ENCODE peak calls at places on chromosomes 11 and 22, in eight cellular contexts. One of them, this sample, is unnamed.

GRCh38 chr22:36432592-36433317 is 45.0 kb upstream of the MYH9 start:
- DNase-seq in ascending aorta: no peak
- DNase-seq in germinal center: no peak
- DNase-seq in NCI-H2081: no peak
- DNase-seq in D341Med: no peak
- DNase-seq in stimulated activated CD4-positive, alpha-beta T cell treated with anti-CD3 and anti-CD28 coated beads, Interleukin-4, amount 100 ng/mL, for 48 hours: no peak
- DNase-seq in ovary: no peak
- DNase-seq in pancreas: no peak
- DNase-seq in this sample: no peak

GRCh38 chr11:20117291-20117690 is 43.0 kb downstream of the DBX1 start:
- DNase-seq in ascending aorta: no peak
- DNase-seq in germinal center: no peak
- DNase-seq in NCI-H2081: no peak
- DNase-seq in D341Med: no peak
- DNase-seq in stimulated activated CD4-positive, alpha-beta T cell treated with anti-CD3 and anti-CD28 coated beads, Interleukin-4, amount 100 ng/mL, for 48 hours: no peak
- DNase-seq in ovary: no peak
- DNase-seq in pancreas: no peak
- DNase-seq in this sample: no peak

GRCh38 chr11:128476729-128477128 is 110.6 kb downstream of the ETS1 start:
- DNase-seq in ascending aorta: no peak
- DNase-seq in germinal center: no peak
- DNase-seq in NCI-H2081: no peak
- DNase-seq in D341Med: no peak
- DNase-seq in stimulated activated CD4-positive, alpha-beta T cell treated with anti-CD3 and anti-CD28 coated beads, Interleukin-4, amount 100 ng/mL, for 48 hours: no peak
- DNase-seq in ovary: no peak
- DNase-seq in pancreas: no peak
- DNase-seq in this sample: no peak

GRCh38 chr22:30460147-30460546 is 11.7 kb downstream of the SEC14L3 start:
- DNase-seq in ascending aorta: no peak
- DNase-seq in germinal center: no peak
- DNase-seq in NCI-H2081: peak
- DNase-seq in D341Med: no peak
- DNase-seq in stimulated activated CD4-positive, alpha-beta T cell treated with anti-CD3 and anti-CD28 coated beads, Interleukin-4, amount 100 ng/mL, for 48 hours: no peak
- DNase-seq in ovary: no peak
- DNase-seq in pancreas: peak
- DNase-seq in this sample: no peak

GRCh38 chr11:128342511-128343133 is 244.7 kb downstream of the ETS1 start:
- DNase-seq in ascending aorta: no peak
- DNase-seq in germinal center: peak
- DNase-seq in NCI-H2081: peak
- DNase-seq in D341Med: no peak
- DNase-seq in stimulated activated CD4-positive, alpha-beta T cell treated with anti-CD3 and anti-CD28 coated beads, Interleukin-4, amount 100 ng/mL, for 48 hours: peak
- DNase-seq in ovary: no peak
- DNase-seq in pancreas: no peak
- DNase-seq in this sample: peak

GRCh38 chr11:111173221-111173620 is 72.3 kb upstream of the POU2AF2 start:
- DNase-seq in ascending aorta: no peak
- DNase-seq in germinal center: no peak
- DNase-seq in NCI-H2081: no peak
- DNase-seq in D341Med: no peak
- DNase-seq in stimulated activated CD4-positive, alpha-beta T cell treated with anti-CD3 and anti-CD28 coated beads, Interleukin-4, amount 100 ng/mL, for 48 hours: no peak
- DNase-seq in ovary: no peak
- DNase-seq in pancreas: no peak
- DNase-seq in this sample: no peak

GRCh38 chr22:46655861-46656608 is 35.8 kb downstream of the GRAMD4 start:
- DNase-seq in ascending aorta: no peak
- DNase-seq in germinal center: no peak
- DNase-seq in NCI-H2081: no peak
- DNase-seq in D341Med: no peak
- DNase-seq in stimulated activated CD4-positive, alpha-beta T cell treated with anti-CD3 and anti-CD28 coated beads, Interleukin-4, amount 100 ng/mL, for 48 hours: no peak
- DNase-seq in ovary: no peak
- DNase-seq in pancreas: no peak
- DNase-seq in this sample: no peak

GRCh38 chr11:68617925-68618809 is 66.2 kb upstream of the GAL start:
- DNase-seq in ascending aorta: no peak
- DNase-seq in germinal center: no peak
- DNase-seq in NCI-H2081: no peak
- DNase-seq in D341Med: no peak
- DNase-seq in stimulated activated CD4-positive, alpha-beta T cell treated with anti-CD3 and anti-CD28 coated beads, Interleukin-4, amount 100 ng/mL, for 48 hours: no peak
- DNase-seq in ovary: no peak
- DNase-seq in pancreas: no peak
- DNase-seq in this sample: no peak

GRCh38 chr11:106327134-106327533 is 249.7 kb downstream of the AASDHPPT start:
- DNase-seq in ascending aorta: no peak
- DNase-seq in germinal center: no peak
- DNase-seq in NCI-H2081: no peak
- DNase-seq in D341Med: no peak
- DNase-seq in stimulated activated CD4-positive, alpha-beta T cell treated with anti-CD3 and anti-CD28 coated beads, Interleukin-4, amount 100 ng/mL, for 48 hours: no peak
- DNase-seq in ovary: no peak
- DNase-seq in pancreas: no peak
- DNase-seq in this sample: no peak

GRCh38 chr11:34654491-34655334 is 33.8 kb downstream of the EHF start:
- DNase-seq in ascending aorta: no peak
- DNase-seq in germinal center: no peak
- DNase-seq in NCI-H2081: peak
- DNase-seq in D341Med: no peak
- DNase-seq in stimulated activated CD4-positive, alpha-beta T cell treated with anti-CD3 and anti-CD28 coated beads, Interleukin-4, amount 100 ng/mL, for 48 hours: no peak
- DNase-seq in ovary: no peak
- DNase-seq in pancreas: peak
- DNase-seq in this sample: peak

GRCh38 chr22:29343313-29343805 is 27.9 kb upstream of the RASL10A start:
- DNase-seq in ascending aorta: no peak
- DNase-seq in germinal center: no peak
- DNase-seq in NCI-H2081: no peak
- DNase-seq in D341Med: peak
- DNase-seq in stimulated activated CD4-positive, alpha-beta T cell treated with anti-CD3 and anti-CD28 coated beads, Interleukin-4, amount 100 ng/mL, for 48 hours: no peak
- DNase-seq in ovary: no peak
- DNase-seq in pancreas: peak
- DNase-seq in this sample: peak

GRCh38 chr22:42648017-42648367 is 1.2 kb downstream of the CYB5R3 start:
- DNase-seq in ascending aorta: no peak
- DNase-seq in germinal center: no peak
- DNase-seq in NCI-H2081: no peak
- DNase-seq in D341Med: no peak
- DNase-seq in stimulated activated CD4-positive, alpha-beta T cell treated with anti-CD3 and anti-CD28 coated beads, Interleukin-4, amount 100 ng/mL, for 48 hours: no peak
- DNase-seq in ovary: no peak
- DNase-seq in pancreas: no peak
- DNase-seq in this sample: no peak

GRCh38 chr11:76603202-76603601 is 67.3 kb downstream of the LRRC32 start:
- DNase-seq in ascending aorta: peak
- DNase-seq in germinal center: no peak
- DNase-seq in NCI-H2081: no peak
- DNase-seq in D341Med: peak
- DNase-seq in stimulated activated CD4-positive, alpha-beta T cell treated with anti-CD3 and anti-CD28 coated beads, Interleukin-4, amount 100 ng/mL, for 48 hours: no peak
- DNase-seq in ovary: peak
- DNase-seq in pancreas: no peak
- DNase-seq in this sample: no peak

GRCh38 chr11:78840190-78840589 is 265.5 kb upstream of the NARS2 start:
- DNase-seq in ascending aorta: no peak
- DNase-seq in germinal center: no peak
- DNase-seq in NCI-H2081: no peak
- DNase-seq in D341Med: no peak
- DNase-seq in stimulated activated CD4-positive, alpha-beta T cell treated with anti-CD3 and anti-CD28 coated beads, Interleukin-4, amount 100 ng/mL, for 48 hours: no peak
- DNase-seq in ovary: no peak
- DNase-seq in pancreas: no peak
- DNase-seq in this sample: no peak

GRCh38 chr11:41308286-41308685 is 151.2 kb downstream of the LRRC4C start:
- DNase-seq in ascending aorta: no peak
- DNase-seq in germinal center: no peak
- DNase-seq in NCI-H2081: no peak
- DNase-seq in D341Med: no peak
- DNase-seq in stimulated activated CD4-positive, alpha-beta T cell treated with anti-CD3 and anti-CD28 coated beads, Interleukin-4, amount 100 ng/mL, for 48 hours: no peak
- DNase-seq in ovary: no peak
- DNase-seq in pancreas: no peak
- DNase-seq in this sample: no peak

GRCh38 chr11:113894421-113894996 is 10.1 kb upstream of the HTR3B start:
- DNase-seq in ascending aorta: peak
- DNase-seq in germinal center: no peak
- DNase-seq in NCI-H2081: no peak
- DNase-seq in D341Med: no peak
- DNase-seq in stimulated activated CD4-positive, alpha-beta T cell treated with anti-CD3 and anti-CD28 coated beads, Interleukin-4, amount 100 ng/mL, for 48 hours: no peak
- DNase-seq in ovary: no peak
- DNase-seq in pancreas: no peak
- DNase-seq in this sample: no peak

GRCh38 chr11:94455861-94456260 is 37.8 kb downstream of the MRE11 start:
- DNase-seq in ascending aorta: no peak
- DNase-seq in germinal center: no peak
- DNase-seq in NCI-H2081: no peak
- DNase-seq in D341Med: no peak
- DNase-seq in stimulated activated CD4-positive, alpha-beta T cell treated with anti-CD3 and anti-CD28 coated beads, Interleukin-4, amount 100 ng/mL, for 48 hours: no peak
- DNase-seq in ovary: no peak
- DNase-seq in pancreas: no peak
- DNase-seq in this sample: no peak

GRCh38 chr11:86699036-86699791 is 26.8 kb upstream of the ME3 start:
- DNase-seq in ascending aorta: no peak
- DNase-seq in germinal center: no peak
- DNase-seq in NCI-H2081: no peak
- DNase-seq in D341Med: no peak
- DNase-seq in stimulated activated CD4-positive, alpha-beta T cell treated with anti-CD3 and anti-CD28 coated beads, Interleukin-4, amount 100 ng/mL, for 48 hours: no peak
- DNase-seq in ovary: no peak
- DNase-seq in pancreas: no peak
- DNase-seq in this sample: no peak

GRCh38 chr22:26725012-26725676 is 67.8 kb downstream of the MIAT start:
- DNase-seq in ascending aorta: no peak
- DNase-seq in germinal center: no peak
- DNase-seq in NCI-H2081: no peak
- DNase-seq in D341Med: no peak
- DNase-seq in stimulated activated CD4-positive, alpha-beta T cell treated with anti-CD3 and anti-CD28 coated beads, Interleukin-4, amount 100 ng/mL, for 48 hours: no peak
- DNase-seq in ovary: no peak
- DNase-seq in pancreas: no peak
- DNase-seq in this sample: no peak

GRCh38 chr22:37905534-37906363 is at the start of gene MICALL1:
- DNase-seq in ascending aorta: peak
- DNase-seq in germinal center: peak
- DNase-seq in NCI-H2081: no peak
- DNase-seq in D341Med: peak
- DNase-seq in stimulated activated CD4-positive, alpha-beta T cell treated with anti-CD3 and anti-CD28 coated beads, Interleukin-4, amount 100 ng/mL, for 48 hours: peak
- DNase-seq in ovary: peak
- DNase-seq in pancreas: peak
- DNase-seq in this sample: peak

GRCh38 chr11:87356428-87356827 is 318.7 kb downstream of the TMEM135 start:
- DNase-seq in ascending aorta: no peak
- DNase-seq in germinal center: no peak
- DNase-seq in NCI-H2081: peak
- DNase-seq in D341Med: no peak
- DNase-seq in stimulated activated CD4-positive, alpha-beta T cell treated with anti-CD3 and anti-CD28 coated beads, Interleukin-4, amount 100 ng/mL, for 48 hours: no peak
- DNase-seq in ovary: no peak
- DNase-seq in pancreas: no peak
- DNase-seq in this sample: no peak

GRCh38 chr22:17807571-17808410 is 33.5 kb upstream of the BID start:
- DNase-seq in ascending aorta: no peak
- DNase-seq in germinal center: no peak
- DNase-seq in NCI-H2081: no peak
- DNase-seq in D341Med: no peak
- DNase-seq in stimulated activated CD4-positive, alpha-beta T cell treated with anti-CD3 and anti-CD28 coated beads, Interleukin-4, amount 100 ng/mL, for 48 hours: no peak
- DNase-seq in ovary: no peak
- DNase-seq in pancreas: no peak
- DNase-seq in this sample: peak

GRCh38 chr22:36184433-36185035 is 17.1 kb downstream of the APOL4 start:
- DNase-seq in ascending aorta: peak
- DNase-seq in germinal center: no peak
- DNase-seq in NCI-H2081: no peak
- DNase-seq in D341Med: no peak
- DNase-seq in stimulated activated CD4-positive, alpha-beta T cell treated with anti-CD3 and anti-CD28 coated beads, Interleukin-4, amount 100 ng/mL, for 48 hours: no peak
- DNase-seq in ovary: no peak
- DNase-seq in pancreas: no peak
- DNase-seq in this sample: no peak

GRCh38 chr22:41929158-41929896 is 2.7 kb upstream of the TNFRSF13C start:
- DNase-seq in ascending aorta: no peak
- DNase-seq in germinal center: no peak
- DNase-seq in NCI-H2081: peak
- DNase-seq in D341Med: no peak
- DNase-seq in stimulated activated CD4-positive, alpha-beta T cell treated with anti-CD3 and anti-CD28 coated beads, Interleukin-4, amount 100 ng/mL, for 48 hours: no peak
- DNase-seq in ovary: no peak
- DNase-seq in pancreas: no peak
- DNase-seq in this sample: no peak

GRCh38 chr11:34599406-34599901 is 21.4 kb upstream of the EHF start:
- DNase-seq in ascending aorta: no peak
- DNase-seq in germinal center: no peak
- DNase-seq in NCI-H2081: no peak
- DNase-seq in D341Med: no peak
- DNase-seq in stimulated activated CD4-positive, alpha-beta T cell treated with anti-CD3 and anti-CD28 coated beads, Interleukin-4, amount 100 ng/mL, for 48 hours: no peak
- DNase-seq in ovary: no peak
- DNase-seq in pancreas: no peak
- DNase-seq in this sample: no peak

GRCh38 chr22:25928038-25928437 is 186.1 kb downstream of the MYO18B start:
- DNase-seq in ascending aorta: no peak
- DNase-seq in germinal center: no peak
- DNase-seq in NCI-H2081: no peak
- DNase-seq in D341Med: no peak
- DNase-seq in stimulated activated CD4-positive, alpha-beta T cell treated with anti-CD3 and anti-CD28 coated beads, Interleukin-4, amount 100 ng/mL, for 48 hours: no peak
- DNase-seq in ovary: no peak
- DNase-seq in pancreas: no peak
- DNase-seq in this sample: no peak

GRCh38 chr11:2089536-2090165 is 49.5 kb downstream of the IGF2 start:
- DNase-seq in ascending aorta: no peak
- DNase-seq in germinal center: peak
- DNase-seq in NCI-H2081: no peak
- DNase-seq in D341Med: peak
- DNase-seq in stimulated activated CD4-positive, alpha-beta T cell treated with anti-CD3 and anti-CD28 coated beads, Interleukin-4, amount 100 ng/mL, for 48 hours: no peak
- DNase-seq in ovary: no peak
- DNase-seq in pancreas: no peak
- DNase-seq in this sample: peak

GRCh38 chr11:71486320-71486719 is 33.3 kb downstream of the NADSYN1 start:
- DNase-seq in ascending aorta: peak
- DNase-seq in germinal center: no peak
- DNase-seq in NCI-H2081: no peak
- DNase-seq in D341Med: no peak
- DNase-seq in stimulated activated CD4-positive, alpha-beta T cell treated with anti-CD3 and anti-CD28 coated beads, Interleukin-4, amount 100 ng/mL, for 48 hours: no peak
- DNase-seq in ovary: no peak
- DNase-seq in pancreas: no peak
- DNase-seq in this sample: no peak

GRCh38 chr11:77710358-77710757 is 72.8 kb upstream of the CLNS1A start:
- DNase-seq in ascending aorta: no peak
- DNase-seq in germinal center: no peak
- DNase-seq in NCI-H2081: no peak
- DNase-seq in D341Med: no peak
- DNase-seq in stimulated activated CD4-positive, alpha-beta T cell treated with anti-CD3 and anti-CD28 coated beads, Interleukin-4, amount 100 ng/mL, for 48 hours: no peak
- DNase-seq in ovary: no peak
- DNase-seq in pancreas: no peak
- DNase-seq in this sample: no peak

GRCh38 chr11:2824851-2825250 is 60.7 kb downstream of the CDKN1C start:
- DNase-seq in ascending aorta: no peak
- DNase-seq in germinal center: no peak
- DNase-seq in NCI-H2081: no peak
- DNase-seq in D341Med: no peak
- DNase-seq in stimulated activated CD4-positive, alpha-beta T cell treated with anti-CD3 and anti-CD28 coated beads, Interleukin-4, amount 100 ng/mL, for 48 hours: no peak
- DNase-seq in ovary: no peak
- DNase-seq in pancreas: no peak
- DNase-seq in this sample: peak

GRCh38 chr11:12800032-12800671 is 125.9 kb downstream of the TEAD1 start:
- DNase-seq in ascending aorta: no peak
- DNase-seq in germinal center: no peak
- DNase-seq in NCI-H2081: peak
- DNase-seq in D341Med: peak
- DNase-seq in stimulated activated CD4-positive, alpha-beta T cell treated with anti-CD3 and anti-CD28 coated beads, Interleukin-4, amount 100 ng/mL, for 48 hours: no peak
- DNase-seq in ovary: no peak
- DNase-seq in pancreas: peak
- DNase-seq in this sample: no peak

GRCh38 chr11:117387992-117388765 is 60.5 kb downstream of the CEP164 start:
- DNase-seq in ascending aorta: no peak
- DNase-seq in germinal center: no peak
- DNase-seq in NCI-H2081: no peak
- DNase-seq in D341Med: no peak
- DNase-seq in stimulated activated CD4-positive, alpha-beta T cell treated with anti-CD3 and anti-CD28 coated beads, Interleukin-4, amount 100 ng/mL, for 48 hours: no peak
- DNase-seq in ovary: no peak
- DNase-seq in pancreas: no peak
- DNase-seq in this sample: no peak